ENCODE peak calls at places on chromosomes 13 and 19, in five cellular contexts. One of them, this sample, is unnamed.

GRCh38 chr19:29624489-29625210 is 18.6 kb downstream of the POP4 start:
- DNase-seq in neural progenitor cell: no peak
- DNase-seq in NCI-H2171 treated with DMSO at 0.1 percent for 48 hours: no peak
- DNase-seq in kidney tubule cell: peak; percentile 35
- DNase-seq in stimulated activated CD8-positive, alpha-beta memory T cell treated with anti-CD3 and anti-CD28 coated beads, Interleukin-4, amount 100 ng/mL, for 4 hours: no peak
- DNase-seq in this sample: no peak

GRCh38 chr13:51921790-51922740 is 60.3 kb downstream of the CCDC70 start:
- DNase-seq in NCI-H2171 treated with DMSO at 0.1 percent for 48 hours: no peak
- DNase-seq in stimulated activated CD8-positive, alpha-beta memory T cell treated with anti-CD3 and anti-CD28 coated beads, Interleukin-4, amount 100 ng/mL, for 4 hours: no peak
- DNase-seq in kidney tubule cell: no peak
- DNase-seq in neural progenitor cell: no peak
- DNase-seq in this sample: no peak

GRCh38 chr19:34508540-34508939 is 27.0 kb downstream of the WTIP start:
- DNase-seq in stimulated activated CD8-positive, alpha-beta memory T cell treated with anti-CD3 and anti-CD28 coated beads, Interleukin-4, amount 100 ng/mL, for 4 hours: no peak
- DNase-seq in kidney tubule cell: no peak
- DNase-seq in neural progenitor cell: no peak
- DNase-seq in NCI-H2171 treated with DMSO at 0.1 percent for 48 hours: no peak
- DNase-seq in this sample: no peak

GRCh38 chr13:109145631-109146030 is 516.2 kb downstream of the MYO16 start:
- DNase-seq in neural progenitor cell: peak; percentile 70
- DNase-seq in kidney tubule cell: peak; percentile 77
- DNase-seq in stimulated activated CD8-positive, alpha-beta memory T cell treated with anti-CD3 and anti-CD28 coated beads, Interleukin-4, amount 100 ng/mL, for 4 hours: no peak
- DNase-seq in NCI-H2171 treated with DMSO at 0.1 percent for 48 hours: peak; percentile 38
- DNase-seq in this sample: peak; percentile 81

GRCh38 chr19:43432866-43433673 is 18.4 kb downstream of the TEX101 start:
- DNase-seq in stimulated activated CD8-positive, alpha-beta memory T cell treated with anti-CD3 and anti-CD28 coated beads, Interleukin-4, amount 100 ng/mL, for 4 hours: peak; percentile 37
- DNase-seq in kidney tubule cell: peak; percentile 66
- DNase-seq in NCI-H2171 treated with DMSO at 0.1 percent for 48 hours: peak; percentile 38
- DNase-seq in neural progenitor cell: peak; percentile 78
- DNase-seq in this sample: peak; percentile 83

GRCh38 chr13:43520331-43520730 is 266.4 kb downstream of the ENOX1 start:
- DNase-seq in NCI-H2171 treated with DMSO at 0.1 percent for 48 hours: no peak
- DNase-seq in kidney tubule cell: no peak
- DNase-seq in stimulated activated CD8-positive, alpha-beta memory T cell treated with anti-CD3 and anti-CD28 coated beads, Interleukin-4, amount 100 ng/mL, for 4 hours: no peak
- DNase-seq in neural progenitor cell: no peak
- DNase-seq in this sample: no peak

GRCh38 chr19:3358919-3359849 is 7.2 kb upstream of the NFIC start:
- DNase-seq in kidney tubule cell: peak; percentile 61
- DNase-seq in stimulated activated CD8-positive, alpha-beta memory T cell treated with anti-CD3 and anti-CD28 coated beads, Interleukin-4, amount 100 ng/mL, for 4 hours: peak; percentile 66
- DNase-seq in NCI-H2171 treated with DMSO at 0.1 percent for 48 hours: peak; percentile 16
- DNase-seq in neural progenitor cell: peak; percentile 60
- DNase-seq in this sample: peak; percentile 35

GRCh38 chr13:111153977-111154332 is 38.8 kb downstream of the ARHGEF7 start:
- DNase-seq in neural progenitor cell: no peak
- DNase-seq in NCI-H2171 treated with DMSO at 0.1 percent for 48 hours: peak; percentile 37
- DNase-seq in stimulated activated CD8-positive, alpha-beta memory T cell treated with anti-CD3 and anti-CD28 coated beads, Interleukin-4, amount 100 ng/mL, for 4 hours: no peak
- DNase-seq in kidney tubule cell: no peak
- DNase-seq in this sample: peak; percentile 62

GRCh38 chr19:37920591-37921450 is 13.8 kb downstream of the SIPA1L3 start:
- DNase-seq in stimulated activated CD8-positive, alpha-beta memory T cell treated with anti-CD3 and anti-CD28 coated beads, Interleukin-4, amount 100 ng/mL, for 4 hours: no peak
- DNase-seq in neural progenitor cell: peak; percentile 23
- DNase-seq in NCI-H2171 treated with DMSO at 0.1 percent for 48 hours: no peak
- DNase-seq in kidney tubule cell: no peak
- DNase-seq in this sample: no peak

GRCh38 chr19:10388957-10389356 is 8.6 kb upstream of the TYK2 start:
- DNase-seq in NCI-H2171 treated with DMSO at 0.1 percent for 48 hours: peak; percentile 86
- DNase-seq in stimulated activated CD8-positive, alpha-beta memory T cell treated with anti-CD3 and anti-CD28 coated beads, Interleukin-4, amount 100 ng/mL, for 4 hours: peak; percentile 60
- DNase-seq in neural progenitor cell: peak; percentile 87
- DNase-seq in kidney tubule cell: peak; percentile 85
- DNase-seq in this sample: peak; percentile 87

GRCh38 chr13:54627973-54628372 is 1599.4 kb downstream of the OLFM4 start:
- DNase-seq in neural progenitor cell: no peak
- DNase-seq in kidney tubule cell: no peak
- DNase-seq in NCI-H2171 treated with DMSO at 0.1 percent for 48 hours: no peak
- DNase-seq in stimulated activated CD8-positive, alpha-beta memory T cell treated with anti-CD3 and anti-CD28 coated beads, Interleukin-4, amount 100 ng/mL, for 4 hours: no peak
- DNase-seq in this sample: no peak

GRCh38 chr19:35155441-35155840 is 906 bp downstream of the FXYD5 start:
- DNase-seq in kidney tubule cell: no peak
- DNase-seq in stimulated activated CD8-positive, alpha-beta memory T cell treated with anti-CD3 and anti-CD28 coated beads, Interleukin-4, amount 100 ng/mL, for 4 hours: no peak
- DNase-seq in NCI-H2171 treated with DMSO at 0.1 percent for 48 hours: no peak
- DNase-seq in neural progenitor cell: no peak
- DNase-seq in this sample: no peak

GRCh38 chr13:80201686-80202085 is 139.2 kb downstream of the SPRY2 start:
- DNase-seq in kidney tubule cell: no peak
- DNase-seq in NCI-H2171 treated with DMSO at 0.1 percent for 48 hours: no peak
- DNase-seq in neural progenitor cell: no peak
- DNase-seq in stimulated activated CD8-positive, alpha-beta memory T cell treated with anti-CD3 and anti-CD28 coated beads, Interleukin-4, amount 100 ng/mL, for 4 hours: no peak
- DNase-seq in this sample: no peak

GRCh38 chr13:98848736-98849135 is 96.3 kb upstream of the SLC15A1 start:
- DNase-seq in neural progenitor cell: no peak
- DNase-seq in NCI-H2171 treated with DMSO at 0.1 percent for 48 hours: no peak
- DNase-seq in kidney tubule cell: no peak
- DNase-seq in stimulated activated CD8-positive, alpha-beta memory T cell treated with anti-CD3 and anti-CD28 coated beads, Interleukin-4, amount 100 ng/mL, for 4 hours: no peak
- DNase-seq in this sample: no peak

GRCh38 chr13:110018009-110018408 is 231.6 kb upstream of the IRS2 start:
- DNase-seq in neural progenitor cell: no peak
- DNase-seq in kidney tubule cell: peak; percentile 71
- DNase-seq in stimulated activated CD8-positive, alpha-beta memory T cell treated with anti-CD3 and anti-CD28 coated beads, Interleukin-4, amount 100 ng/mL, for 4 hours: no peak
- DNase-seq in NCI-H2171 treated with DMSO at 0.1 percent for 48 hours: no peak
- DNase-seq in this sample: no peak

GRCh38 chr13:114166381-114167131 is 12.5 kb upstream of the CFAP97D2 start:
- DNase-seq in stimulated activated CD8-positive, alpha-beta memory T cell treated with anti-CD3 and anti-CD28 coated beads, Interleukin-4, amount 100 ng/mL, for 4 hours: no peak
- DNase-seq in neural progenitor cell: no peak
- DNase-seq in NCI-H2171 treated with DMSO at 0.1 percent for 48 hours: no peak
- DNase-seq in kidney tubule cell: no peak
- DNase-seq in this sample: no peak

GRCh38 chr13:29934531-29935308 is 84.3 kb upstream of the UBL3 start:
- DNase-seq in stimulated activated CD8-positive, alpha-beta memory T cell treated with anti-CD3 and anti-CD28 coated beads, Interleukin-4, amount 100 ng/mL, for 4 hours: no peak
- DNase-seq in kidney tubule cell: no peak
- DNase-seq in NCI-H2171 treated with DMSO at 0.1 percent for 48 hours: peak; percentile 36
- DNase-seq in neural progenitor cell: no peak
- DNase-seq in this sample: peak; percentile 45

GRCh38 chr19:34363094-34363493 is 1.9 kb upstream of the GPI start:
- DNase-seq in stimulated activated CD8-positive, alpha-beta memory T cell treated with anti-CD3 and anti-CD28 coated beads, Interleukin-4, amount 100 ng/mL, for 4 hours: no peak
- DNase-seq in NCI-H2171 treated with DMSO at 0.1 percent for 48 hours: peak; percentile 9
- DNase-seq in neural progenitor cell: peak; percentile 52
- DNase-seq in kidney tubule cell: no peak
- DNase-seq in this sample: peak; percentile 44

GRCh38 chr13:51064753-51065152 is 46.3 kb downstream of the C13orf42 start:
- DNase-seq in stimulated activated CD8-positive, alpha-beta memory T cell treated with anti-CD3 and anti-CD28 coated beads, Interleukin-4, amount 100 ng/mL, for 4 hours: no peak
- DNase-seq in NCI-H2171 treated with DMSO at 0.1 percent for 48 hours: no peak
- DNase-seq in kidney tubule cell: no peak
- DNase-seq in neural progenitor cell: no peak
- DNase-seq in this sample: no peak

GRCh38 chr13:113589961-113590339 is 5.4 kb downstream of the TFDP1 start:
- DNase-seq in kidney tubule cell: no peak
- DNase-seq in stimulated activated CD8-positive, alpha-beta memory T cell treated with anti-CD3 and anti-CD28 coated beads, Interleukin-4, amount 100 ng/mL, for 4 hours: no peak
- DNase-seq in neural progenitor cell: no peak
- DNase-seq in NCI-H2171 treated with DMSO at 0.1 percent for 48 hours: no peak
- DNase-seq in this sample: no peak

GRCh38 chr13:26425439-26426358 is 131.8 kb upstream of the WASF3 start:
- DNase-seq in kidney tubule cell: peak; percentile 7
- DNase-seq in NCI-H2171 treated with DMSO at 0.1 percent for 48 hours: no peak
- DNase-seq in stimulated activated CD8-positive, alpha-beta memory T cell treated with anti-CD3 and anti-CD28 coated beads, Interleukin-4, amount 100 ng/mL, for 4 hours: no peak
- DNase-seq in neural progenitor cell: no peak
- DNase-seq in this sample: no peak

GRCh38 chr19:2464389-2464788 is 7.6 kb upstream of the LMNB2 start:
- DNase-seq in kidney tubule cell: no peak
- DNase-seq in neural progenitor cell: no peak
- DNase-seq in NCI-H2171 treated with DMSO at 0.1 percent for 48 hours: no peak
- DNase-seq in stimulated activated CD8-positive, alpha-beta memory T cell treated with anti-CD3 and anti-CD28 coated beads, Interleukin-4, amount 100 ng/mL, for 4 hours: no peak
- DNase-seq in this sample: no peak

GRCh38 chr19:10690351-10690781 is 10.9 kb upstream of the QTRT1 start:
- DNase-seq in NCI-H2171 treated with DMSO at 0.1 percent for 48 hours: peak; percentile 22
- DNase-seq in stimulated activated CD8-positive, alpha-beta memory T cell treated with anti-CD3 and anti-CD28 coated beads, Interleukin-4, amount 100 ng/mL, for 4 hours: no peak
- DNase-seq in kidney tubule cell: peak; percentile 64
- DNase-seq in neural progenitor cell: no peak
- DNase-seq in this sample: no peak

GRCh38 chr19:15154002-15154612 is 46.7 kb downstream of the NOTCH3 start:
- DNase-seq in NCI-H2171 treated with DMSO at 0.1 percent for 48 hours: peak; percentile 28
- DNase-seq in neural progenitor cell: peak; percentile 54
- DNase-seq in stimulated activated CD8-positive, alpha-beta memory T cell treated with anti-CD3 and anti-CD28 coated beads, Interleukin-4, amount 100 ng/mL, for 4 hours: no peak
- DNase-seq in kidney tubule cell: peak; percentile 48
- DNase-seq in this sample: peak; percentile 76

GRCh38 chr13:99353836-99354235 is 46.6 kb upstream of the GPR183 start:
- DNase-seq in kidney tubule cell: no peak
- DNase-seq in NCI-H2171 treated with DMSO at 0.1 percent for 48 hours: no peak
- DNase-seq in stimulated activated CD8-positive, alpha-beta memory T cell treated with anti-CD3 and anti-CD28 coated beads, Interleukin-4, amount 100 ng/mL, for 4 hours: no peak
- DNase-seq in neural progenitor cell: no peak
- DNase-seq in this sample: no peak

GRCh38 chr13:110610955-110611595 is 4.3 kb upstream of the NAXD start:
- DNase-seq in NCI-H2171 treated with DMSO at 0.1 percent for 48 hours: no peak
- DNase-seq in stimulated activated CD8-positive, alpha-beta memory T cell treated with anti-CD3 and anti-CD28 coated beads, Interleukin-4, amount 100 ng/mL, for 4 hours: no peak
- DNase-seq in neural progenitor cell: no peak
- DNase-seq in kidney tubule cell: peak; percentile 41
- DNase-seq in this sample: no peak

GRCh38 chr13:82654851-82655517 is 1227.3 kb downstream of the SLITRK1 start:
- DNase-seq in kidney tubule cell: no peak
- DNase-seq in stimulated activated CD8-positive, alpha-beta memory T cell treated with anti-CD3 and anti-CD28 coated beads, Interleukin-4, amount 100 ng/mL, for 4 hours: no peak
- DNase-seq in neural progenitor cell: no peak
- DNase-seq in NCI-H2171 treated with DMSO at 0.1 percent for 48 hours: no peak
- DNase-seq in this sample: no peak

GRCh38 chr19:1087813-1088418 is 7.3 kb downstream of the POLR2E start:
- DNase-seq in NCI-H2171 treated with DMSO at 0.1 percent for 48 hours: no peak
- DNase-seq in kidney tubule cell: no peak
- DNase-seq in stimulated activated CD8-positive, alpha-beta memory T cell treated with anti-CD3 and anti-CD28 coated beads, Interleukin-4, amount 100 ng/mL, for 4 hours: no peak
- DNase-seq in neural progenitor cell: no peak
- DNase-seq in this sample: no peak

GRCh38 chr13:76808927-76809326 is 77.3 kb downstream of the KCTD12 start:
- DNase-seq in NCI-H2171 treated with DMSO at 0.1 percent for 48 hours: no peak
- DNase-seq in neural progenitor cell: no peak
- DNase-seq in stimulated activated CD8-positive, alpha-beta memory T cell treated with anti-CD3 and anti-CD28 coated beads, Interleukin-4, amount 100 ng/mL, for 4 hours: no peak
- DNase-seq in kidney tubule cell: no peak
- DNase-seq in this sample: no peak

GRCh38 chr19:42553292-42554045 is 25.2 kb upstream of the CEACAM1 start:
- DNase-seq in neural progenitor cell: no peak
- DNase-seq in NCI-H2171 treated with DMSO at 0.1 percent for 48 hours: no peak
- DNase-seq in stimulated activated CD8-positive, alpha-beta memory T cell treated with anti-CD3 and anti-CD28 coated beads, Interleukin-4, amount 100 ng/mL, for 4 hours: no peak
- DNase-seq in kidney tubule cell: peak; percentile 76
- DNase-seq in this sample: no peak

GRCh38 chr19:16445238-16446107 is 26.3 kb downstream of the EPS15L1 start:
- DNase-seq in neural progenitor cell: no peak
- DNase-seq in kidney tubule cell: peak; percentile 92
- DNase-seq in NCI-H2171 treated with DMSO at 0.1 percent for 48 hours: no peak
- DNase-seq in stimulated activated CD8-positive, alpha-beta memory T cell treated with anti-CD3 and anti-CD28 coated beads, Interleukin-4, amount 100 ng/mL, for 4 hours: no peak
- DNase-seq in this sample: peak; percentile 46

GRCh38 chr13:51223284-51224270 is 1.4 kb downstream of the FAM124A start:
- DNase-seq in NCI-H2171 treated with DMSO at 0.1 percent for 48 hours: peak; percentile 21
- DNase-seq in stimulated activated CD8-positive, alpha-beta memory T cell treated with anti-CD3 and anti-CD28 coated beads, Interleukin-4, amount 100 ng/mL, for 4 hours: no peak
- DNase-seq in neural progenitor cell: peak; percentile 74
- DNase-seq in kidney tubule cell: no peak
- DNase-seq in this sample: peak; percentile 81